ENCODE peak calls at places on chromosome 4, in seven cellular contexts. B is fibroblast of lung; W is uterus; Q is GM12891; D is stimulated activated CD8-positive, alpha-beta memory T cell treated with anti-CD3 and anti-CD28 coated beads, Interleukin-4, amount 100 ng/mL, for 4 hours; H is nephron progenitor cell; N is mesendoderm. I is an unnamed sample.

GRCh38 chr4:2363951-2364653 is 54.3 kb downstream of the ZFYVE28 start:
- DNase-seq in B (no peak), W (no peak), Q (no peak), D (no peak), H (no peak), N (no peak), I (no peak)

GRCh38 chr4:124123181-124123580 is 589.4 kb downstream of the ANKRD50 start:
- DNase-seq in B (no peak), W (no peak), Q (no peak), D (no peak), H (no peak), N (no peak), I (no peak)

GRCh38 chr4:122836941-122837340 is 10.3 kb downstream of the FGF2 start:
- DNase-seq in B (no peak), W (no peak), Q (no peak), D (no peak), H (no peak), N (no peak), I (no peak)

GRCh38 chr4:10160280-10160856 is 43.8 kb upstream of the WDR1 start:
- DNase-seq in B (peak), W (no peak), Q (no peak), D (no peak), H (no peak), N (peak), I (no peak)

GRCh38 chr4:13268165-13268564 is 216.0 kb downstream of the RAB28 start:
- DNase-seq in B (no peak), W (no peak), Q (no peak), D (no peak), H (no peak), N (no peak), I (no peak)

GRCh38 chr4:124635331-124635730 is 77.2 kb downstream of the ANKRD50 start:
- DNase-seq in B (no peak), W (no peak), Q (no peak), D (no peak), H (no peak), N (peak), I (no peak)

GRCh38 chr4:140103676-140104075 is 50.3 kb downstream of the MAML3 start:
- DNase-seq in B (no peak), W (no peak), Q (no peak), D (no peak), H (no peak), N (no peak), I (no peak)

GRCh38 chr4:177453116-177453515 is 10.9 kb upstream of the AGA start:
- DNase-seq in B (no peak), W (no peak), Q (no peak), D (no peak), H (no peak), N (no peak), I (no peak)

GRCh38 chr4:89044147-89044900 is 12.7 kb downstream of the FAM13A start:
- DNase-seq in B (no peak), W (no peak), Q (no peak), D (no peak), H (no peak), N (no peak), I (no peak)

I was measured in adrenal gland.